ENCODE peak calls at places on chromosomes 3 and 15, in six cellular contexts. One of them, this sample, is unnamed.

GRCh38 chr15:47523669-47524068 is 193.6 kb upstream of the SEMA6D start:
- DNase-seq in GM12891: no peak
- DNase-seq in right lobe of liver: no peak
- DNase-seq in IMR-90: peak
- DNase-seq in GM12878: no peak
- DNase-seq in HepG2: no peak
- DNase-seq in this sample: peak

GRCh38 chr3:69936266-69936665 is 63.3 kb upstream of the SAMMSON start:
- DNase-seq in GM12891: no peak
- DNase-seq in right lobe of liver: no peak
- DNase-seq in IMR-90: no peak
- DNase-seq in GM12878: no peak
- DNase-seq in HepG2: no peak
- DNase-seq in this sample: no peak

GRCh38 chr3:146493221-146493620 is 23.9 kb upstream of the PLSCR2 start:
- DNase-seq in GM12891: no peak
- DNase-seq in right lobe of liver: no peak
- DNase-seq in IMR-90: peak
- DNase-seq in GM12878: no peak
- DNase-seq in HepG2: no peak
- DNase-seq in this sample: no peak

GRCh38 chr15:65832549-65833364 is 36.5 kb upstream of the RAB11A start:
- DNase-seq in GM12891: no peak
- DNase-seq in right lobe of liver: peak
- DNase-seq in IMR-90: peak
- DNase-seq in GM12878: no peak
- DNase-seq in HepG2: peak
- DNase-seq in this sample: peak

GRCh38 chr3:159229161-159229560 is 427.3 kb downstream of the MFSD1 start:
- DNase-seq in GM12891: no peak
- DNase-seq in right lobe of liver: no peak
- DNase-seq in IMR-90: no peak
- DNase-seq in GM12878: no peak
- DNase-seq in HepG2: no peak
- DNase-seq in this sample: no peak

GRCh38 chr3:150345021-150345538 is 63.0 kb upstream of the TSC22D2 start:
- DNase-seq in GM12891: no peak
- DNase-seq in right lobe of liver: peak
- DNase-seq in IMR-90: no peak
- DNase-seq in GM12878: no peak
- DNase-seq in HepG2: peak
- DNase-seq in this sample: no peak

GRCh38 chr3:160869825-160870224 is 113.8 kb downstream of the PPM1L start:
- DNase-seq in GM12891: no peak
- DNase-seq in right lobe of liver: peak
- DNase-seq in IMR-90: no peak
- DNase-seq in GM12878: no peak
- DNase-seq in HepG2: no peak
- DNase-seq in this sample: no peak

GRCh38 chr3:61315874-61316273 is 64.6 kb upstream of the FHIT start:
- DNase-seq in GM12891: no peak
- DNase-seq in right lobe of liver: no peak
- DNase-seq in IMR-90: no peak
- DNase-seq in GM12878: no peak
- DNase-seq in HepG2: peak
- DNase-seq in this sample: no peak

GRCh38 chr3:40615916-40616315 is 91.2 kb downstream of the ZNF621 start:
- DNase-seq in GM12891: no peak
- DNase-seq in right lobe of liver: no peak
- DNase-seq in IMR-90: no peak
- DNase-seq in GM12878: no peak
- DNase-seq in HepG2: no peak
- DNase-seq in this sample: no peak

GRCh38 chr3:61563614-61564404 is 2.4 kb downstream of the PTPRG start:
- DNase-seq in GM12891: peak
- DNase-seq in right lobe of liver: no peak
- DNase-seq in IMR-90: no peak
- DNase-seq in GM12878: no peak
- DNase-seq in HepG2: no peak
- DNase-seq in this sample: no peak

GRCh38 chr3:99648091-99648490 is 9.7 kb downstream of the COL8A1 start:
- DNase-seq in GM12891: no peak
- DNase-seq in right lobe of liver: no peak
- DNase-seq in IMR-90: peak
- DNase-seq in GM12878: no peak
- DNase-seq in HepG2: no peak
- DNase-seq in this sample: peak

GRCh38 chr3:12138044-12138443 is 20.7 kb downstream of the TIMP4 start:
- DNase-seq in GM12891: no peak
- DNase-seq in right lobe of liver: peak
- DNase-seq in IMR-90: peak
- DNase-seq in GM12878: no peak
- DNase-seq in HepG2: no peak
- DNase-seq in this sample: peak

GRCh38 chr15:62758126-62758951 is 284.2 kb upstream of the TPM1 start:
- DNase-seq in GM12891: no peak
- DNase-seq in right lobe of liver: no peak
- DNase-seq in IMR-90: peak
- DNase-seq in GM12878: no peak
- DNase-seq in HepG2: peak
- DNase-seq in this sample: no peak

GRCh38 chr3:157335677-157336076 is 101.0 kb upstream of the PTX3 start:
- DNase-seq in GM12891: no peak
- DNase-seq in right lobe of liver: no peak
- DNase-seq in IMR-90: peak
- DNase-seq in GM12878: no peak
- DNase-seq in HepG2: no peak
- DNase-seq in this sample: no peak

GRCh38 chr3:62139957-62140356 is 233.4 kb downstream of the FEZF2 start:
- DNase-seq in GM12891: no peak
- DNase-seq in right lobe of liver: no peak
- DNase-seq in IMR-90: peak
- DNase-seq in GM12878: no peak
- DNase-seq in HepG2: no peak
- DNase-seq in this sample: no peak

GRCh38 chr3:112811150-112811884 is 35.3 kb downstream of the CD200R1L start:
- DNase-seq in GM12891: no peak
- DNase-seq in right lobe of liver: no peak
- DNase-seq in IMR-90: peak
- DNase-seq in GM12878: no peak
- DNase-seq in HepG2: no peak
- DNase-seq in this sample: no peak

GRCh38 chr15:71822890-71823289 is 12.5 kb downstream of the NR2E3 start:
- DNase-seq in GM12891: no peak
- DNase-seq in right lobe of liver: no peak
- DNase-seq in IMR-90: no peak
- DNase-seq in GM12878: no peak
- DNase-seq in HepG2: no peak
- DNase-seq in this sample: no peak

GRCh38 chr15:34342737-34343575 is at the start of the genes NOP10 and NUTM1:
- DNase-seq in GM12891: peak
- DNase-seq in right lobe of liver: peak
- DNase-seq in IMR-90: peak
- DNase-seq in GM12878: peak
- DNase-seq in HepG2: peak
- DNase-seq in this sample: peak
- TF ChIP-seq POLR2A in GM12891: peak
- TF ChIP-seq POLR2A in right lobe of liver: peak
- TF ChIP-seq POLR2A in IMR-90: peak
- TF ChIP-seq POLR2A in GM12878: peak
- TF ChIP-seq POLR2A in HepG2: peak
- TF ChIP-seq POLR2A in this sample: peak

DNA sequence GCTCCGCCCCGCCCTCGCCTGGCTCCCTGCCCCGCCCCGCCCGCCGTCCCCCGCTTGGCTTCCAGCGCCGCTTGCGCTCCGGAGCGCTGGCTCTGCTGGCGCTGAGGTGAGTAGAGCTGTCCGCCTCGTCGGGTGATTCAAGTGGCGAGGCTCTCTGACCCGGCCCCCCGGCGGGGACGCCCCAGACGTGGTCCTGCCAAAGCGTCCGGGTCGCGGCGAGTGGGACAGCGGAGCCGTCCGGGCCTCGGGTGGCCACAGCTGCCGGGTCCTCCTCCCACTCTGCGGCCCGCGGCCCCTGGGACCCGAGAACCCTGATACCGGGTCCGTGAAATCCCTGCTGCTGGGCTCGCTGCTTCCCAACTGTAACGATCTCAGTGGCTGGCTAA is at the start of gene LRRC28:
- DNase-seq in GM12891: no peak
- DNase-seq in right lobe of liver: no peak
- DNase-seq in IMR-90: no peak
- DNase-seq in GM12878: no peak
- DNase-seq in HepG2: peak
- DNase-seq in this sample: no peak
- TF ChIP-seq POLR2A in GM12891: no peak
- TF ChIP-seq POLR2A in right lobe of liver: peak
- TF ChIP-seq POLR2A in IMR-90: no peak
- TF ChIP-seq POLR2A in GM12878: peak
- TF ChIP-seq POLR2A in HepG2: peak
- TF ChIP-seq POLR2A in this sample: peak

DNA sequence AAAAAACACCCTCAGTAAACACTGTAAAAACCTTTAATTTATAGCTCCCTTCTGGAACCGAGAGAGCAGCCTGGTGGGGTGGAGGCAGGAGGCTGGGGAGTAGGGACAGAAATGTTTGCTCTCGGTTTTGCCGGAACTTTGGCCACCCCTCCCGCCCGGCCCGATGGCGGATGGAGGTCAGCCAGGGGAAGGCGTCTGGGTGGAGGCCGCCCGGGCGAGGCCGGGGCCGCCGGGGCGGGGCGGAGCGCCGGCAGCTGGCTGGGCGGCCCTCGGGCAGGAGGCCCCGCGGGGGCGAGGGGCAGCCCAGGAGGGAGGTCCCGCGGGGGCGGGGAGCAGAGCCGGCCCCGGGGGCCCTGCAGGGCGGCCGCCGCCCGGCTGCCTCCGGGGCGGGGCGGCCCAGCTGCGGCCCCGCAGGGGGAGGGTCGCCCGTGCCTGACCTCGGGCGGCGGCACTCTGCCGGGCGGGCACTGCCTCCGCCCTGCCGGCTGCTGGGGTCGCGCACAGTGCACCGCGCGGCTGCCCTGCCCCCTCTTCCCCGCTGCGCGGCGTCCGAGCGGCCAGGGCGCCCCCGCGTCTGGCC is 829 bp upstream of the SKIL start:
- DNase-seq in GM12891: peak
- DNase-seq in right lobe of liver: peak
- DNase-seq in IMR-90: peak
- DNase-seq in GM12878: no peak
- DNase-seq in HepG2: peak
- DNase-seq in this sample: peak
- TF ChIP-seq POLR2A in GM12891: no peak
- TF ChIP-seq POLR2A in right lobe of liver: peak
- TF ChIP-seq POLR2A in IMR-90: peak
- TF ChIP-seq POLR2A in GM12878: peak
- TF ChIP-seq POLR2A in HepG2: no peak
- TF ChIP-seq POLR2A in this sample: peak

DNA sequence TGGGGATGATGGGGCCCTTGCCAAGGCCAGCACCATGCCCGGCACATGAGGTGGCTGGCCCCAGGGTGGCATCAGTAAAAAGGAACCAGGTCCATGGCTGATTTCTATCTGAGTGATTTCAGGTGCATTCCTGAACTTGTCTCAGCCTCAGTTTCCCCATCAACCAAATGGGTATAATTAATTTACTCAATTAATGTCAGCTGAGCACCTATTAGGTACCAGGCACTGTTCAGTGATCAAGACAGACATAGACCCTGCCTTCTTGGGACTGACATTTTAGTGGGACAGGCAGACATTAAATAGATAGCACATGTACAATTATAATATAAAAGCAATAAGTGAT is 50.9 kb downstream of the SLC6A6 start:
- DNase-seq in GM12891: no peak
- DNase-seq in right lobe of liver: no peak
- DNase-seq in IMR-90: no peak
- DNase-seq in GM12878: no peak
- DNase-seq in HepG2: no peak
- DNase-seq in this sample: no peak
- TF ChIP-seq POLR2A in GM12891: no peak
- TF ChIP-seq POLR2A in right lobe of liver: no peak
- TF ChIP-seq POLR2A in IMR-90: no peak
- TF ChIP-seq POLR2A in GM12878: no peak
- TF ChIP-seq POLR2A in HepG2: no peak
- TF ChIP-seq POLR2A in this sample: no peak

DNA sequence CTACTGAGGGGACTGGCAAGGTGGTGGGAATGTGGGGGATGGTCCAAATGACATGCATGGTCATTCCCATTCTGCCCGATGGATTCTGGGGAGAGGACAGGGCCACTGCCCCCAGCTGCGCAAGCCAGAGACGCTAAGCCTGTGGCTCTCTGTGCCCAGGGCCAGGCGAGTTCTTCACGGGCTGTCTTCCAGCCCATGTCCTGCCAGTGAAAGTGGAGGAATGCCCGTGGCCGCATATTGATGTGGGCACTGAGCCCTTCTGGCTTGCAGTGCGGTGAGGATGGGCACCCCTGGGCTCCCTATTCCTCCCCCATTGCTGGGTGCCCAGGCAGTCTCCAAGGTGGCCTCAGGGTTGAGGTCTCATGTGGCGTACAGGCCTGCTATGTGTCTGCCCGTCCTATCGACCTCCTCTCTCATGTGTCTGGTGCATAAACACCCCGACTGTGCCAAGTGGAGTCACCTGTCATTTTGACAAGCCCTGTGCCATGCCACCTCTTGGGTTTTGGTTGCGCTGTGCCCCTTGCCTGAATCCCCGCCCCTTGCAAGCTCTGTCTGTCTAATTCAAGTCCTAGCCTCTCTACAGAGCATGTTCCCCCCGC is 116.8 kb downstream of the TMEM266 start:
- DNase-seq in GM12891: no peak
- DNase-seq in right lobe of liver: no peak
- DNase-seq in IMR-90: no peak
- DNase-seq in GM12878: no peak
- DNase-seq in HepG2: no peak
- DNase-seq in this sample: no peak
- TF ChIP-seq POLR2A in GM12891: no peak
- TF ChIP-seq POLR2A in right lobe of liver: no peak
- TF ChIP-seq POLR2A in IMR-90: no peak
- TF ChIP-seq POLR2A in GM12878: no peak
- TF ChIP-seq POLR2A in HepG2: no peak
- TF ChIP-seq POLR2A in this sample: no peak

GRCh38 chr3:169668957-169669681 is 5.6 kb upstream of the MECOM start:
- DNase-seq in GM12891: no peak
- DNase-seq in right lobe of liver: peak
- DNase-seq in IMR-90: peak
- DNase-seq in GM12878: no peak
- DNase-seq in HepG2: peak
- DNase-seq in this sample: peak
- TF ChIP-seq POLR2A in GM12891: no peak
- TF ChIP-seq POLR2A in right lobe of liver: no peak
- TF ChIP-seq POLR2A in IMR-90: no peak
- TF ChIP-seq POLR2A in GM12878: no peak
- TF ChIP-seq POLR2A in HepG2: no peak
- TF ChIP-seq POLR2A in this sample: no peak

DNA sequence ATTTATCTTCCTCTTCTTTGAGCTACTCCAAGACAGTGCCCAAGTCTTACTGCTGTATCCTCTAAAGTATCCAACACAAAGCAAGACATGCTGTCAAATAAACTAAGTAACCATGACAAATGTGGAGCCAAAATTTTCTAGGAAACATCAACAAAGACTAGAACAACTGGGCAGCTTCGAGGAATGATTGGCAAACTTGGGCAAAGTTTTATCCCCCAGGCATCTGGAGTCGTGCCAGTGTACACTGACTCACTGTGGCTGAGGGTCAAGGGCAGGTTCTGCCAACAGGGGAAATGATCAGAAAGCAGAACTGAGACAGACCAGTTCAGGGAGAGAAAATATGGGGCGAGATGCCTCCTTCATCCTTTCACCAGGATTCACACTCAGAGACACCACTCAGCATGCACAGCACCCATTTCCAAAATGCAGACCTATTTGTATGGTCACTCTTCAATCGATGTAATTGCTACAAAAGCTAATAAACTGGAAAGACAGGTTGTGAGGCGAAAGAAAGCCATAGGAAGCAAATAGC is 65.8 kb downstream of the MB21D2 start:
- DNase-seq in GM12891: no peak
- DNase-seq in right lobe of liver: peak
- DNase-seq in IMR-90: peak
- DNase-seq in GM12878: no peak
- DNase-seq in HepG2: peak
- DNase-seq in this sample: no peak
- TF ChIP-seq POLR2A in GM12891: no peak
- TF ChIP-seq POLR2A in right lobe of liver: no peak
- TF ChIP-seq POLR2A in IMR-90: no peak
- TF ChIP-seq POLR2A in GM12878: no peak
- TF ChIP-seq POLR2A in HepG2: no peak
- TF ChIP-seq POLR2A in this sample: no peak

This sample was measured in erythroblast.